ENCODE peak calls at places on chromosomes 3 and 15, in nine cellular contexts. S, Y, X, R, U, O, M, J and Q are unnamed samples.

GRCh38 chr15:51401065-51401780 is 59.8 kb downstream of the GLDN start:
- DNase-seq in S (no peak), Y (no peak), X (no peak), R (peak; percentile 29), U (no peak), O (no peak), M (no peak), J (no peak), Q (no peak)

GRCh38 chr3:121018917-121019321 is 110.9 kb downstream of the STXBP5L start:
- DNase-seq in S (no peak), Y (no peak), X (peak; percentile 3), R (no peak), U (no peak), O (no peak), M (no peak), J (no peak), Q (no peak)

GRCh38 chr3:112640333-112640863 is 545 bp downstream of the CCDC80 start:
- DNase-seq in S (no peak), Y (no peak), X (peak; percentile 79), R (no peak), U (no peak), O (no peak), M (no peak), J (peak; percentile 93), Q (no peak)

GRCh38 chr3:64203216-64203615 is 22.1 kb downstream of the PRICKLE2 start:
- DNase-seq in S (no peak), Y (no peak), X (no peak), R (no peak), U (no peak), O (no peak), M (no peak), J (no peak), Q (no peak)

GRCh38 chr15:98744506-98744905 is 96.2 kb downstream of the IGF1R start:
- DNase-seq in S (no peak), Y (no peak), X (no peak), R (no peak), U (no peak), O (no peak), M (no peak), J (no peak), Q (no peak)

GRCh38 chr15:93467327-93467726 is 378.3 kb upstream of the RGMA start:
- DNase-seq in S (no peak), Y (no peak), X (peak; percentile 46), R (no peak), U (no peak), O (peak; percentile 87), M (no peak), J (no peak), Q (no peak)

GRCh38 chr15:65333441-65333820 is 29.0 kb downstream of the RNU5B-1 start:
- DNase-seq in S (no peak), Y (no peak), X (no peak), R (no peak), U (no peak), O (no peak), M (no peak), J (no peak), Q (no peak)

GRCh38 chr15:65027593-65027992 is 1.8 kb downstream of the MTFMT start:
- DNase-seq in S (no peak), Y (no peak), X (no peak), R (no peak), U (no peak), O (no peak), M (no peak), J (no peak), Q (no peak)

GRCh38 chr3:30578479-30578878 is 27.9 kb upstream of the TGFBR2 start:
- DNase-seq in S (no peak), Y (no peak), X (peak; percentile 93), R (peak; percentile 74), U (no peak), O (peak; percentile 49), M (no peak), J (peak; percentile 95), Q (no peak)

GRCh38 chr3:142844339-142844977 is 44.4 kb downstream of the PCOLCE2 start:
- DNase-seq in S (no peak), Y (no peak), X (peak; percentile 61), R (peak; percentile 32), U (no peak), O (no peak), M (no peak), J (peak; percentile 51), Q (no peak)

GRCh38 chr3:146065573-146066006 is 95.4 kb downstream of the PLOD2 start:
- DNase-seq in S (peak; percentile 7), Y (no peak), X (peak; percentile 41), R (peak; percentile 46), U (no peak), O (no peak), M (no peak), J (peak; percentile 88), Q (no peak)

GRCh38 chr3:172355836-172356235 is 92.4 kb downstream of the GHSR start:
- DNase-seq in S (no peak), Y (no peak), X (peak; percentile 93), R (no peak), U (no peak), O (no peak), M (no peak), J (peak; percentile 94), Q (no peak)

GRCh38 chr15:78317145-78317836 is 17.9 kb upstream of the SKIC8 start:
- DNase-seq in S (no peak), Y (no peak), X (peak; percentile 31), R (no peak), U (no peak), O (no peak), M (peak; percentile 20), J (peak; percentile 12), Q (no peak)

GRCh38 chr3:100993309-100993708 is at the start of gene ABI3BP:
- DNase-seq in S (no peak), Y (no peak), X (peak; percentile 88), R (no peak), U (peak; percentile 6), O (peak; percentile 73), M (no peak), J (peak; percentile 84), Q (no peak)